ENCODE peak calls at places on chromosomes 16 and 17, in five cellular contexts. A is activated T-helper 1 cell treated with Interleukin-2 at 50 U/mL for 16 hours; X is Caco-2; N is Calu3; H is stimulated activated CD4-positive, alpha-beta T cell treated with anti-CD3 and anti-CD28 coated beads, Interleukin-4, amount 100 ng/mL, for 24 hours. C is an unnamed sample.

GRCh38 chr17:77266891-77267341 is 126.1 kb downstream of the SEC14L1 start:
- DNase-seq in H (no peak), X (no peak), N (no peak), A (no peak), C (no peak)

GRCh38 chr16:65392831-65393565 is 271.1 kb upstream of the CDH11 start:
- DNase-seq in N (no peak), H (no peak), A (no peak), X (no peak), C (no peak)

GRCh38 chr17:77125432-77125901 is 15.3 kb upstream of the SEC14L1 start:
- DNase-seq in X (peak), N (peak), A (no peak), H (no peak), C (peak)

GRCh38 chr17:69320210-69320907 is 6.6 kb downstream of the ABCA5 start:
- DNase-seq in X (no peak), N (no peak), H (no peak), A (no peak), C (no peak)

GRCh38 chr17:47966079-47966519 is 4.8 kb upstream of the CDK5RAP3 start:
- DNase-seq in H (no peak), N (no peak), X (peak), A (no peak), C (no peak)

GRCh38 chr17:9725575-9725974 is 65.8 kb downstream of the DHRS7C start:
- DNase-seq in N (no peak), X (no peak), H (no peak), A (no peak), C (no peak)

GRCh38 chr17:72489273-72489641 is 368.4 kb downstream of the SOX9 start:
- DNase-seq in H (no peak), A (no peak), X (no peak), N (no peak), C (no peak)

GRCh38 chr17:79627184-79627765 is 16.4 kb upstream of the RBFOX3 start:
- DNase-seq in N (no peak), X (peak), A (no peak), H (no peak), C (no peak)

GRCh38 chr17:17681744-17682292 is 560 bp downstream of the RAI1 start:
- DNase-seq in A (no peak), N (no peak), H (peak), X (no peak), C (no peak)

GRCh38 chr17:4035081-4035680 is 70.9 kb upstream of the ATP2A3 start:
- DNase-seq in N (no peak), A (no peak), X (no peak), H (no peak), C (no peak)

GRCh38 chr16:63080736-63081135 is 1044.5 kb upstream of the CDH8 start:
- DNase-seq in H (no peak), N (no peak), X (no peak), A (no peak), C (no peak)

GRCh38 chr16:67052399-67052798 is 23.4 kb downstream of the CBFB start:
- DNase-seq in X (no peak), A (no peak), N (no peak), H (no peak), C (no peak)

GRCh38 chr17:36937961-36938565 is 788 bp downstream of the LHX1 start:
- DNase-seq in A (no peak), X (no peak), H (no peak), N (peak), C (no peak)

GRCh38 chr17:21282231-21282630 is 2.3 kb upstream of the MAP2K3 start:
- DNase-seq in A (no peak), X (no peak), N (peak), H (no peak), C (no peak)

GRCh38 chr17:19750835-19751234 is 2.7 kb upstream of the ALDH3A1 start:
- DNase-seq in H (no peak), X (no peak), A (no peak), N (no peak), C (no peak)

GRCh38 chr17:40425741-40426140 is 8.0 kb upstream of the TOP2A start:
- DNase-seq in H (no peak), X (peak), N (no peak), A (no peak), C (no peak)

GRCh38 chr17:47850373-47850691 is 631 bp downstream of the SP6 start:
- DNase-seq in X (no peak), H (no peak), A (no peak), N (no peak), C (no peak)

GRCh38 chr17:36722903-36723263 is 121.5 kb downstream of the MRM1 start:
- DNase-seq in N (no peak), X (no peak), H (no peak), A (no peak), C (no peak)

GRCh38 chr17:39150795-39151679 is at the start of gene PLXDC1:
- DNase-seq in N (peak), A (no peak), H (no peak), X (no peak), C (no peak)

GRCh38 chr17:32772453-32773025 is 104.4 kb downstream of the MYO1D start:
- DNase-seq in N (no peak), H (no peak), X (no peak), A (no peak), C (no peak)

C was measured in DMS153.